ENCODE peak calls at places on chromosomes 2 and 18, in ten cellular contexts. D, Q, R, B, J, U, A, I, N and F are unnamed samples.

GRCh38 chr2:239269173-239269865 is 131.5 kb downstream of the HDAC4 start:
- DNase-seq in D (no peak), Q (no peak), R (no peak), B (peak; percentile 20), J (no peak), U (no peak), A (no peak), I (no peak), N (no peak), F (no peak)

GRCh38 chr2:129710670-129711495 is 268.6 kb upstream of the RAB6C start:
- DNase-seq in D (no peak), Q (no peak), R (no peak), B (no peak), J (no peak), U (no peak), A (no peak), I (no peak), N (no peak), F (no peak)

GRCh38 chr2:20365249-20365817 is 14.7 kb upstream of the PUM2 start:
- DNase-seq in D (no peak), Q (no peak), R (no peak), B (no peak), J (peak; percentile 35), U (no peak), A (no peak), I (peak; percentile 60), N (peak; percentile 87), F (no peak)

GRCh38 chr18:55265916-55266488 is 306.7 kb upstream of the CCDC68 start:
- DNase-seq in D (no peak), Q (no peak), R (no peak), B (no peak), J (peak; percentile 58), U (no peak), A (no peak), I (peak; percentile 71), N (peak; percentile 27), F (no peak)

GRCh38 chr18:22737054-22737453 is 196.1 kb upstream of the RBBP8 start:
- DNase-seq in D (no peak), Q (no peak), R (no peak), B (no peak), J (no peak), U (no peak), A (no peak), I (no peak), N (no peak), F (no peak)

GRCh38 chr2:196590286-196590685 is 49.2 kb upstream of the CCDC150 start:
- DNase-seq in D (no peak), Q (no peak), R (no peak), B (no peak), J (peak; percentile 43), U (no peak), A (no peak), I (no peak), N (peak; percentile 18), F (no peak)

GRCh38 chr2:121185571-121186074 is 99.4 kb downstream of the TFCP2L1 start:
- DNase-seq in D (no peak), Q (no peak), R (no peak), B (peak; percentile 29), J (no peak), U (no peak), A (no peak), I (no peak), N (no peak), F (no peak)

GRCh38 chr2:147937744-147938349 is 82.7 kb downstream of the ORC4 start:
- DNase-seq in D (no peak), Q (no peak), R (no peak), B (no peak), J (peak; percentile 53), U (no peak), A (no peak), I (peak; percentile 61), N (peak; percentile 40), F (no peak)

GRCh38 chr2:12440731-12441130 is 276.0 kb upstream of the TRIB2 start:
- DNase-seq in D (no peak), Q (no peak), R (no peak), B (no peak), J (no peak), U (no peak), A (no peak), I (no peak), N (no peak), F (no peak)

DNA sequence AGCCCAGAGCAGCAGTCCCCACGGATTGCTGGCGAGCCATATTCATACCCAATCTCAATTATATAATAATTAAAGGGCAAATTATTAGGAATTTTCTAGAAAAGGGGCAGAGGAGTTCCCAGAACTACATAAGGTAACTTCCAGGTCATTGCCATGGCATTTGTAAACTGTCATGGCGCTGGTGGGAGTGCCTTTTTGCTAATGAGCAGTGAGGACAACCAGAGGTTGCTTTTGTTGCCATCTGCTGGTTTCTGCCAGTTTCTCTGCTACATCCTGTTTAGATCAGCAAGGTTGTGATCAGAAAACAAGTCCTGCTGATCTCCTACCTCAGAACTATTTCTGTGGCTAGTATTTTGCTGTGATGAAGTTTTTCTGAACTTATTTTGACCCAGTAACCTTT is 159.8 kb upstream of the PIEZO2 start:
- DNase-seq in D (no peak), Q (no peak), R (no peak), B (no peak), J (peak; percentile 47), U (no peak), A (no peak), I (peak; percentile 24), N (no peak), F (no peak)
- TF ChIP-seq CTCF in D (no peak), Q (no peak), R (peak; percentile 43), B (no peak), J (peak; percentile 29), U (no peak), A (no peak), I (no peak), N (peak; percentile 5), F (no peak)

GRCh38 chr18:32550958-32551357 is 80.3 kb upstream of the GAREM1 start:
- DNase-seq in D (no peak), Q (no peak), R (no peak), B (no peak), J (no peak), U (peak; percentile 28), A (no peak), I (no peak), N (no peak), F (no peak)
- TF ChIP-seq CTCF in D (no peak), Q (no peak), R (peak; percentile 10), B (no peak), J (peak; percentile 15), U (peak; percentile 37), A (no peak), I (no peak), N (no peak), F (no peak)

GRCh38 chr18:64419156-64419555 is 270.3 kb upstream of the LINC00305 start:
- DNase-seq in D (no peak), Q (no peak), R (no peak), B (no peak), J (no peak), U (no peak), A (no peak), I (no peak), N (no peak), F (no peak)
- TF ChIP-seq CTCF in D (no peak), Q (no peak), R (no peak), B (no peak), J (no peak), U (no peak), A (no peak), I (no peak), N (no peak), F (no peak)

DNA sequence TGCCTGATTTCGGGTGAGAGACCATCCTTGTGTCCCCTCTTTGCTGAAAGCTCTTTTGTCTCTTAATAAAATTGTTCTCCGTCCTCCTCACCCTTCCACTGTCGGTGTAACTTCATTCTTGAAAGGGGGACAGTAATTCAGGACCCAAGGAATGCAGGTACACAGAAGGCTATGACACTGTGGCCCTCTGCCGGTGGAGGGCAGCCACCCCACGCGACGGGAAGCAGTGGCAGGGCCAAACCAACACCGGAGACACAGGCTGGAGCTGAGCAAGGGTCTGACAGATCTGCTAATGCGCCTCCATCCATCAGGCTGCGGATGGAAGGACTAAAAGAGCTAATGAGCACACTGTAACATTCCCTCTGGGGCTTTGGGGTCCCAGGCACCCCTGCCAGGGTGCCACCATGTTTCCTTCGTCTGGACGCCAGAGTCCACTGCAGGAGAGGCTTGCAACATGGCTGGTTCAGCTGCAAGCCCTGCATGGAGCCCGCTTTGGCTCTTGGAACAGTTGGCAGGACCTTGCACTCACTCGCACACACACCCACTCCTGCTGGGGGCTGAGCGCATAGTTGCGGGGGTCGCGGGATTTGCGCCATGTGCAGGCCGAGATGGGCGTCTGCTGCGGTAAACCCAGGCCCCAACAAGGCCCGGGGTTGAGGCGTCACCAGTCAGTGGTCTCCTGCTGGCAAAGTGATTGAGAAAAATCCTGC is 544.1 kb upstream of the CDH7 start:
- DNase-seq in D (peak; percentile 36), Q (no peak), R (no peak), B (no peak), J (no peak), U (peak; percentile 32), A (no peak), I (no peak), N (no peak), F (no peak)
- TF ChIP-seq CTCF in D (no peak), Q (no peak), R (no peak), B (no peak), J (no peak), U (no peak), A (no peak), I (no peak), N (no peak), F (no peak)

GRCh38 chr2:177252808-177253531 is 11.6 kb downstream of the NFE2L2 start:
- DNase-seq in D (no peak), Q (no peak), R (no peak), B (no peak), J (no peak), U (no peak), A (no peak), I (no peak), N (no peak), F (no peak)

GRCh38 chr2:177256026-177256425 is 8.5 kb downstream of the NFE2L2 start:
- DNase-seq in D (no peak), Q (no peak), R (no peak), B (no peak), J (no peak), U (no peak), A (no peak), I (no peak), N (no peak), F (no peak)

GRCh38 chr2:177255227-177255601 is 9.3 kb downstream of the NFE2L2 start:
- DNase-seq in D (no peak), Q (no peak), R (no peak), B (no peak), J (no peak), U (no peak), A (no peak), I (no peak), N (no peak), F (no peak)

GRCh38 chr2:177253704-177254103 is 10.8 kb downstream of the NFE2L2 start:
- DNase-seq in D (no peak), Q (no peak), R (no peak), B (no peak), J (no peak), U (no peak), A (no peak), I (no peak), N (no peak), F (no peak)

GRCh38 chr2:177254433-177255226 is 9.9 kb downstream of the NFE2L2 start:
- DNase-seq in D (peak; percentile 57), Q (peak; percentile 67), R (no peak), B (no peak), J (peak; percentile 49), U (peak; percentile 70), A (peak; percentile 31), I (no peak), N (peak; percentile 52), F (no peak)
- TF ChIP-seq CTCF in D (peak; percentile 20), Q (no peak), R (peak; percentile 37), B (no peak), J (peak; percentile 58), U (peak; percentile 81), A (peak; percentile 35), I (peak; percentile 31), N (peak; percentile 31), F (peak; percentile 26)